ENCODE peak calls at places on chromosomes 2 and 18, in five cellular contexts. D, P, Q, B and R are unnamed samples.

GRCh38 chr2:188668017-188668663 is 306.0 kb upstream of the COL3A1 start:
- DNase-seq in D (no peak), P (no peak), Q (no peak), B (peak), R (peak)

GRCh38 chr2:118577202-118577601 is 270.2 kb downstream of the EN1 start:
- DNase-seq in D (no peak), P (no peak), Q (no peak), B (no peak), R (no peak)

GRCh38 chr18:8797206-8797605 is 91.8 kb downstream of the MTCL1 start:
- DNase-seq in D (peak), P (no peak), Q (no peak), B (peak), R (peak)

GRCh38 chr2:158600155-158600802 is 143.5 kb downstream of the PKP4 start:
- DNase-seq in D (peak), P (peak), Q (no peak), B (peak), R (peak)

GRCh38 chr18:34977787-34978532 is 63.3 kb upstream of the MAPRE2 start:
- DNase-seq in D (peak), P (no peak), Q (peak), B (peak), R (peak)

GRCh38 chr2:207926133-207927076 is 98.9 kb downstream of the PLEKHM3 start:
- DNase-seq in D (no peak), P (peak), Q (no peak), B (peak), R (peak)

GRCh38 chr2:24047703-24048033 is 477 bp upstream of the WDCP start:
- DNase-seq in D (no peak), P (no peak), Q (no peak), B (no peak), R (no peak)

GRCh38 chr2:239444626-239445625 is 44.1 kb upstream of the HDAC4 start:
- DNase-seq in D (no peak), P (no peak), Q (no peak), B (no peak), R (peak)

GRCh38 chr18:23231340-23232021 is 96.2 kb downstream of the CABLES1 start:
- DNase-seq in D (peak), P (peak), Q (peak), B (peak), R (peak)

GRCh38 chr2:36359006-36359580 is 3.5 kb downstream of the CRIM1 start:
- DNase-seq in D (no peak), P (no peak), Q (no peak), B (peak), R (peak)
- TF ChIP-seq CTCF in D (peak), P (peak), Q (peak), B (peak), R (no peak)

DNA sequence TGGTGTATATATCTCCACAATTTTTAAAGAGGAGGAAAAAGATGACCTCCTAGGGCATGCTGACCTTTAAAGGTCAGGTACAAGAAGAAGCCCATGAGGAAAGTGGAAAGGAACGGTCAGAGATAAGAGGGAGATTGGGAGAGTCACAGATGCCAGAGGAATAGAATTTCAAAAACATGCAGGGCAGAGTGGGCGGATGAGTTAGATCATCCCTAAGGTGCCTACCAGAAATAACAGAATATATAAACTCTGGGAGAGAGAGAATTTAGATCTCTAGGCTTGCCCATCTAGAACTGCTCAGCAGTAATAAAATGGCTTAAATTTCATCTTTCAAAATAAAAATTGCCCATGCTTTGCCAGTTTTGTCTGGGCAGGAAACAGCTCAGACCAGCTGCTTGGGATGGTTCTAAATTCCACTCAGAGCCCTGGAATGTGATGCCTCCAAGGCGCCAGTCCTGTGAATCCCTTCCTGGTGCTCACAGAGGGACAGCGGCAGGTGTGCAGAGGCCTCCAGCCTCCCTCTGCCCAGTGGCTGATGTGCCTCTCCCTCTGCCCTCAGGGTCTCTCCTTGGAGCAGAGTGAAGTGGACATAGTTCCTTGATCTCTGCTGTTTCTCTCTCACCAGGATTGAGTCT is 130.9 kb downstream of the ANTXR1 start:
- DNase-seq in D (no peak), P (no peak), Q (no peak), B (peak), R (peak)
- TF ChIP-seq CTCF in D (no peak), P (no peak), Q (no peak), B (no peak), R (no peak)

GRCh38 chr18:48293954-48294893 is 115.0 kb downstream of the ZBTB7C start:
- DNase-seq in D (no peak), P (no peak), Q (no peak), B (no peak), R (peak)

GRCh38 chr18:48294894-48295585 is 114.1 kb downstream of the ZBTB7C start:
- DNase-seq in D (no peak), P (no peak), Q (no peak), B (no peak), R (no peak)

GRCh38 chr18:48296581-48296980 is 112.6 kb downstream of the ZBTB7C start:
- DNase-seq in D (no peak), P (no peak), Q (no peak), B (no peak), R (no peak)

GRCh38 chr18:48297139-48297538 is 112.0 kb downstream of the ZBTB7C start:
- DNase-seq in D (no peak), P (no peak), Q (no peak), B (no peak), R (peak)

DNA sequence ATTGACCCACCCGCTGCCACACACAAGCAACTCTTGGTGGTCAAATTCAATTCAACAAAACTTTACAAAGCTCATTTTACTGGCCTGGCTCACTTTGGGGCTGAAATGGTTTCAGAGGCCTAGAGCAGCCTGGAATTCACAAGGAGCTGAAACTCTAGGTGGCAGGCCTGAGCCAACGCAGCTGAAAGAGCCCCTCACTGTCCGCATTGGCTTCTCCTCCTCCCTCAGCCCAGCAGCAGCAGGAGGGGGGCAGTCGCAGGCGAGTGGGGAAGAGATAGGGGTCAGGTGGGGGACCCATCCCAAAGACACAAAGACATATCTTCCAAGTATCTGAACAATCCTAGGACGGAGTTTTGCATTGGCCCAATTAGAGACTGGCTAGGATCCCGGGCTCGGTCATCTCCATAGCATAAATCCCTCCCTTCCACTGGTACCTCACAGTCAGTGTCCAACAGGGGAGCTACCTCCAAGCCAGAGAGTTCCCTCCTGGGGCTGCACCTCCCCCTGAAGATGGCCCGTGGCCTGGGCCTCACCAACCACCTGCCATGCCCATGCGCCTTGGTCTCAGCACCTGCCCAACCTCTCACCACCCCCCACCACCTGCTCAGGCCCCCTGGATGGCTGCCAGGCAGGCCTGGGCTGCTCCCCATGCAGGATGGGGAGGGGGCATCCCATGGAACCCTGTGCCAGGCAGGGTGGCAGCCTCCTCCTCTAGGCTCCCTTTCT is 113.4 kb downstream of the ZBTB7C start:
- DNase-seq in D (no peak), P (no peak), Q (no peak), B (no peak), R (no peak)
- TF ChIP-seq CTCF in D (no peak), P (peak), Q (no peak), B (no peak), R (peak)

GRCh38 chr2:177673602-177674595 is 281.3 kb downstream of the AGPS start:
- DNase-seq in D (no peak), P (no peak), Q (no peak), B (no peak), R (no peak)
- TF ChIP-seq CTCF in D (no peak), P (peak), Q (no peak), B (no peak), R (no peak)

GRCh38 chr2:36376992-36377738 is 21.6 kb downstream of the CRIM1 start:
- DNase-seq in D (peak), P (no peak), Q (no peak), B (no peak), R (peak)
- TF ChIP-seq CTCF in D (no peak), P (no peak), Q (no peak), B (no peak), R (no peak)

GRCh38 chr2:169599568-169599967 is 15.4 kb downstream of the PPIG start:
- DNase-seq in D (no peak), P (no peak), Q (no peak), B (no peak), R (no peak)

GRCh38 chr2:169598982-169599381 is 14.8 kb downstream of the PPIG start:
- DNase-seq in D (no peak), P (no peak), Q (no peak), B (no peak), R (no peak)
- TF ChIP-seq CTCF in D (no peak), P (no peak), Q (no peak), B (no peak), R (no peak)